ENCODE peak calls at places on chromosomes 13 and 19, in seven cellular contexts. U is neuronal stem cell; Y is gastrocnemius medialis; G is CD8-positive, alpha-beta T cell; C is lower lobe of right lung; S is tibial artery; Q is small intestine. V is an unnamed sample.

GRCh38 chr19:35045667-35046300 is 4.3 kb downstream of the HPN start:
- DNase-seq in U (no peak), Y (no peak), G (peak; percentile 26), C (no peak), S (no peak), Q (no peak), V (peak; percentile 51)

GRCh38 chr13:79404985-79405384 is 1.1 kb downstream of the RBM26 start:
- DNase-seq in U (no peak), Y (no peak), G (peak; percentile 13), C (no peak), S (no peak), Q (no peak), V (no peak)

GRCh38 chr19:51407631-51408131 is 9.8 kb downstream of the SIGLEC10 start:
- DNase-seq in U (no peak), Y (no peak), G (peak; percentile 42), C (no peak), S (no peak), Q (peak; percentile 59), V (no peak)

GRCh38 chr19:55304980-55305379 is 20.2 kb downstream of the TMEM150B start:
- DNase-seq in U (no peak), Y (no peak), G (no peak), C (no peak), S (no peak), Q (no peak), V (no peak)

GRCh38 chr19:42794751-42795150 is 29.3 kb upstream of the PSG8 start:
- DNase-seq in U (no peak), Y (no peak), G (no peak), C (no peak), S (no peak), Q (no peak), V (no peak)

GRCh38 chr13:99335603-99336002 is 28.4 kb upstream of the GPR183 start:
- DNase-seq in U (no peak), Y (no peak), G (no peak), C (no peak), S (no peak), Q (no peak), V (no peak)

GRCh38 chr19:55340784-55341147 is 1.1 kb downstream of the KMT5C start:
- DNase-seq in U (no peak), Y (no peak), G (peak; percentile 30), C (no peak), S (no peak), Q (peak; percentile 31), V (no peak)

GRCh38 chr13:92172191-92172590 is 773.8 kb downstream of the GPC5 start:
- DNase-seq in U (no peak), Y (no peak), G (no peak), C (no peak), S (no peak), Q (no peak), V (no peak)

GRCh38 chr19:2527716-2528115 is 51.8 kb downstream of the GADD45B start:
- DNase-seq in U (no peak), Y (no peak), G (no peak), C (no peak), S (no peak), Q (no peak), V (no peak)

GRCh38 chr19:3931041-3931440 is 1.8 kb upstream of the NMRK2 start:
- DNase-seq in U (no peak), Y (peak; percentile 70), G (no peak), C (no peak), S (no peak), Q (no peak), V (peak; percentile 88)

GRCh38 chr19:50607874-50608785 is 31.6 kb downstream of the SYT3 start:
- DNase-seq in U (peak; percentile 94), Y (peak; percentile 8), G (peak; percentile 62), C (peak; percentile 91), S (no peak), Q (peak; percentile 11), V (peak; percentile 84)

GRCh38 chr19:14563989-14564650 is 7.7 kb downstream of the NDUFB7 start:
- DNase-seq in U (no peak), Y (peak; percentile 80), G (peak; percentile 32), C (no peak), S (no peak), Q (peak; percentile 50), V (peak; percentile 82)

GRCh38 chr19:57830071-57830602 is at the start of gene ZNF587B:
- DNase-seq in U (peak; percentile 85), Y (peak; percentile 5), G (peak; percentile 32), C (peak; percentile 67), S (peak; percentile 78), Q (peak; percentile 71), V (peak; percentile 91)

GRCh38 chr13:110331362-110331761 is 24.3 kb downstream of the COL4A2 start:
- DNase-seq in U (no peak), Y (no peak), G (no peak), C (no peak), S (peak; percentile 67), Q (no peak), V (no peak)

GRCh38 chr19:54790711-54791110 is 12.7 kb upstream of the KIR2DL4 start:
- DNase-seq in U (no peak), Y (no peak), G (no peak), C (no peak), S (no peak), Q (no peak), V (no peak)

GRCh38 chr13:42971670-42972355 is 20.2 kb downstream of the EPSTI1 start:
- DNase-seq in U (no peak), Y (no peak), G (no peak), C (no peak), S (no peak), Q (no peak), V (no peak)

GRCh38 chr19:30670011-30670329 is 297.8 kb downstream of the ZNF536 start:
- DNase-seq in U (no peak), Y (no peak), G (no peak), C (no peak), S (no peak), Q (no peak), V (no peak)

GRCh38 chr13:74074723-74075122 is 59.5 kb downstream of the KLF12 start:
- DNase-seq in U (no peak), Y (no peak), G (no peak), C (no peak), S (no peak), Q (no peak), V (peak; percentile 11)

GRCh38 chr19:6017576-6017975 is 39.6 kb upstream of the RANBP3 start:
- DNase-seq in U (no peak), Y (no peak), G (no peak), C (peak; percentile 28), S (no peak), Q (no peak), V (no peak)

GRCh38 chr19:15138427-15138826 is 31.2 kb downstream of the SYDE1 start:
- DNase-seq in U (no peak), Y (no peak), G (no peak), C (no peak), S (no peak), Q (no peak), V (no peak)

DNA sequence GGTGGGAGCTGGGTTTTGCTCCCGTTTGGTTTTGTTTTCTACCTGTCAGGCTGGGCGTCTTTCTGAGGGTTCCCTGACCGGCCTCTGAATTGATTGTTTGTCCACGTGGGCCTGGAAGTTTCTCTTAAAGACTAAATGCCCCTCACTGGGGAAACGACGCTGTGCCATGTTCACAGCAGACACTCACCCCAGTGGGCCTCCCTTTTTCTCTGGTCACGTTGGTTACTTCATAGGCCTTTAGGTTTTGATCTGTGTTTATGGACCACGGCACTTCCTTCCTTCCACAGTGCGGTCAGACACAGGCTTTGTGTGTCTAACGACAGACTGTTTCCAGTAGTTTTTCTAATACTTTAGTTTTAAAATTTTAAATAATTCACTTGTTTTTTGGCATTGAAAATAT is 20.1 kb upstream of the NDUFS7 start:
- DNase-seq in U (no peak), Y (no peak), G (peak; percentile 54), C (no peak), S (no peak), Q (peak; percentile 32), V (no peak)
- H3K4me3 ChIP-seq in U (no peak overlapping the region), Y (no peak overlapping the region), G (peak overlapping the region; percentile 34), C (no peak overlapping the region), S (no peak overlapping the region), Q (no peak overlapping the region), V (no peak overlapping the region)

DNA sequence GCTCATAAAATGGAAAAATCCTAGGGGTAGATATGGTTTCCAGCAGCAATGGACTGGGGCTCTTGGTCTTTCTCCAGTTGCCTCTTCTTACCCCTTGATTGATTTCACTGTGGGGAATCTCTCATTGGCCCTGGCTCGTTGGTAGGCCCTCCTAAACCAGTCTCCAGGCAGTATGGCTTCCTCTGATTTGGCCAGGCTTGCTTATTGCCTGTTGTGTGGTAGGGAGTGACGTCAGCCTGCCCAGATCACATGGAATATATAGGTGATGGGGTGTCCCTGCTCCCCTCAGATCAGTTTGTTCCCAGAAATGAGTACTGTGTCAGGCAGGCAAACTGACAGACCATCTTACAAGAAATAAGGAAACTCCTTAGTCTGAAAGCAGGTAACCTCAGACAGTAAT is 5.7 kb upstream of the SELENOV start:
- DNase-seq in U (no peak), Y (no peak), G (no peak), C (no peak), S (no peak), Q (no peak), V (no peak)
- H3K27ac ChIP-seq in U (no peak overlapping the region), Y (no peak overlapping the region), G (no peak overlapping the region), C (no peak overlapping the region), S (no peak overlapping the region), Q (no peak overlapping the region), V (no peak overlapping the region)

GRCh38 chr13:22454586-22454985 is 726.2 kb upstream of the SGCG start:
- DNase-seq in U (no peak), Y (no peak), G (no peak), C (no peak), S (no peak), Q (no peak), V (no peak)

GRCh38 chr13:22455036-22455435 is 725.7 kb upstream of the SGCG start:
- DNase-seq in U (no peak), Y (no peak), G (no peak), C (no peak), S (no peak), Q (no peak), V (no peak)

GRCh38 chr13:22447132-22447886 is 733.5 kb upstream of the SGCG start:
- DNase-seq in U (no peak), Y (no peak), G (no peak), C (no peak), S (no peak), Q (no peak), V (no peak)

GRCh38 chr13:22451345-22451744 is 729.4 kb upstream of the SGCG start:
- DNase-seq in U (peak; percentile 86), Y (peak; percentile 17), G (no peak), C (no peak), S (no peak), Q (no peak), V (peak; percentile 31)

GRCh38 chr13:22449251-22449650 is 731.5 kb upstream of the SGCG start:
- DNase-seq in U (no peak), Y (no peak), G (no peak), C (no peak), S (no peak), Q (no peak), V (no peak)
- H3K4me1 ChIP-seq in U (peaks cover 20% of the 10 kb centered on the region), Y (peaks cover 8% of the 10 kb centered on the region), G (no peaks in the 10 kb centered on the region), C (no peaks in the 10 kb centered on the region), S (no peaks in the 10 kb centered on the region), Q (no peaks in the 10 kb centered on the region), V (peaks cover 6% of the 10 kb centered on the region)

GRCh38 chr19:10784257-10784656 is 51.8 kb downstream of the TMED1 start:
- DNase-seq in U (no peak), Y (peak; percentile 14), G (no peak), C (peak; percentile 68), S (peak; percentile 72), Q (no peak), V (peak; percentile 43)
- H3K4me3 ChIP-seq in U (no peak overlapping the region), Y (no peak overlapping the region), G (no peak overlapping the region), C (no peak overlapping the region), S (no peak overlapping the region), Q (no peak overlapping the region), V (no peak overlapping the region)

GRCh38 chr19:49469828-49470614 is 4.0 kb upstream of the FLT3LG start:
- DNase-seq in U (no peak), Y (no peak), G (peak; percentile 79), C (no peak), S (no peak), Q (no peak), V (no peak)
- H3K27ac ChIP-seq in U (no peak overlapping the region), Y (peak overlapping the region; percentile 72), G (peak overlapping the region; percentile 88), C (no peak overlapping the region), S (no peak overlapping the region), Q (peak overlapping the region; percentile 28), V (peak overlapping the region; percentile 21)

V was measured in right cardiac atrium.